ENCODE peak calls at places on chromosomes 7 and 10, in eight cellular contexts. R is IMR-90, X is psoas muscle, V is breast epithelium, Q is choroid plexus epithelial cell, H is left lung, S is lower lobe of right lung, Y is A549. I is an unnamed sample.

GRCh38 chr7:77765906-77766800 is 32.1 kb downstream of the TMEM60 start:
- DNase-seq in Y (no peak), S (no peak), Q (peak), H (no peak), X (no peak), R (peak), V (no peak), I (peak)

GRCh38 chr7:34544621-34545020 is 113.4 kb upstream of the NPSR1 start:
- DNase-seq in X (no peak), H (no peak), V (no peak), Y (no peak), R (no peak), Q (no peak), S (no peak), I (no peak)

GRCh38 chr10:124497196-124497990 is 35.8 kb downstream of the LHPP start:
- DNase-seq in R (no peak), S (no peak), X (peak), Q (no peak), H (no peak), Y (no peak), V (no peak), I (no peak)

GRCh38 chr7:151014950-151015349 is 9.3 kb downstream of the ATG9B start:
- DNase-seq in H (no peak), S (no peak), Q (no peak), R (no peak), V (no peak), Y (no peak), X (no peak), I (no peak)

GRCh38 chr10:9712393-9712792 is 1305.3 kb upstream of the CELF2 start:
- DNase-seq in X (no peak), V (no peak), Q (no peak), Y (no peak), H (no peak), R (no peak), S (no peak), I (no peak)

GRCh38 chr7:20220824-20221547 is 3.8 kb upstream of the MACC1 start:
- DNase-seq in R (peak), S (no peak), Q (peak), H (no peak), X (no peak), Y (no peak), V (no peak), I (peak)

GRCh38 chr10:52450743-52451142 is 136.7 kb downstream of the DKK1 start:
- DNase-seq in R (no peak), X (no peak), Q (no peak), S (no peak), H (no peak), V (no peak), Y (no peak), I (no peak)

GRCh38 chr10:3263082-3263481 is 90.5 kb upstream of the PITRM1 start:
- DNase-seq in H (no peak), Y (no peak), V (no peak), Q (no peak), S (no peak), X (no peak), R (no peak), I (no peak)

GRCh38 chr7:44289341-44290249 is 35.8 kb downstream of the CAMK2B start:
- DNase-seq in R (no peak), H (peak), V (no peak), X (peak), Y (no peak), S (peak), Q (no peak), I (no peak)

GRCh38 chr7:121503039-121503438 is 106.9 kb upstream of the FAM3C start:
- DNase-seq in S (no peak), R (no peak), H (no peak), Y (no peak), V (no peak), X (no peak), Q (no peak), I (no peak)

GRCh38 chr10:13099144-13099665 is 758 bp upstream of the OPTN start:
- DNase-seq in H (peak), Q (peak), V (peak), S (no peak), X (peak), R (peak), Y (peak), I (no peak)

DNA sequence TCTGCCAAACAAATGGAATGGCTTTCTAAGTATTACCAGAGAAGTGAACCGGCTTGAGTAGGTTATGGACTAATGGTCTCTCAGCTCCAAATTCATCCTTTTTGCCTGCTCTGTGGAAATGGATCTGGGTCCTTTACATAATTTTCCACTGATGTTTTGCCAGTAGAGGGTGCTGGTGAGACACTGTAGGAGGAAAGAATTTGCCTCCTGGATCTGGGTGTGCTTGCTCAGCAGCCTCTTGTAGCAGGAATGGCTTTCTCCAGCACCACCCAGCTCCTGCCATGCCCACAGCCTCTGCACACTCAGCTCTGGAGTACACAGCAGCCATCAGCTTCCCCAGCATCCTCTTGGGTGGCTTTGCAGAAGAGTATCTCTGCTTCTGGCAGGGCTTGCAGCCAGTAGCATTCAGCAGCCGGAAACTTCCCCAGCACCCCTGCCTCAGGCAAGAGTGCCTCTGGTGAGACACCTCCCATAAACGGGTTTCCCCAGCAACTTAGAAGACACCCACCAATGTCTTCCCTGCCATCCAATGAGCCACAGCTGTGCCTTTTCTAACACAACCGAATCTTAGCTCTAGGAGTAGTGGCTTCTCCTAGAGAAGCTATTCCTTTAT is 235.0 kb upstream of the PLPP4 start:
- DNase-seq in H (no peak), Q (peak), Y (peak), X (no peak), V (no peak), S (no peak), R (no peak), I (peak)
- TF ChIP-seq CTCF in H (no peak), Q (peak), Y (peak), X (no peak), V (peak), S (peak), R (peak), I (peak)

GRCh38 chr10:118960166-118961090 is 69.1 kb upstream of the NANOS1 start:
- DNase-seq in X (no peak), S (no peak), R (no peak), H (no peak), Y (no peak), Q (no peak), V (peak), I (no peak)
- H3K4me3 ChIP-seq in X (no peak), S (no peak), R (no peak), H (no peak), Y (no peak), Q (no peak), V (no peak), I (no peak)

GRCh38 chr10:62744136-62744535 is 60.4 kb upstream of the ADO start:
- DNase-seq in V (no peak), S (no peak), R (peak), X (no peak), Q (peak), Y (no peak), H (no peak), I (no peak)

GRCh38 chr10:62749104-62749683 is 55.3 kb upstream of the ADO start:
- DNase-seq in R (no peak), H (no peak), V (no peak), Y (no peak), Q (no peak), S (no peak), X (no peak), I (no peak)

GRCh38 chr10:62742447-62743105 is 61.9 kb upstream of the ADO start:
- DNase-seq in S (no peak), Q (no peak), V (no peak), R (peak), X (no peak), H (no peak), Y (no peak), I (no peak)

GRCh38 chr10:62747195-62747594 is 57.3 kb upstream of the ADO start:
- DNase-seq in Y (no peak), X (no peak), Q (no peak), R (peak), S (no peak), V (no peak), H (no peak), I (no peak)

DNA sequence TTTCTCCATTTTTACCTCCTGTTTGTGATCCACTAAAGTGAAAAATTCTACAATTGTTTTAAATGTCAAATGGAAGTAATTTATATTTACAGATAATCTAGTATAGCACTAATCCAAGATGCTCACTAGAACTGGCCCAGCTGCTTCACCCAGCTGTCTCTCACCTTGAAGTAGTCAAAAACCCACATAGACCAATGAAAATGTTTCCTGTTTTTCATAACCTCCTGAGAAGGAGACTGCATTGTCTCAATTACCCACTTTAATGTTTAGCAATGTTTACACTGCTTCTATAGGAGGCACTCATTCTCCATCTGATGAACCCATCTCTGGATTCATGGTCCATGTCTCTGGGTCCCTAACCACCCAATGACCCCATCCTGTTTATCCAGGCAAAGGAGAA is 56.1 kb upstream of the ADO start:
- DNase-seq in H (no peak), V (no peak), X (no peak), Q (no peak), Y (no peak), S (no peak), R (no peak), I (no peak)
- TF ChIP-seq CTCF in H (no peak), V (no peak), X (no peak), Q (no peak), Y (no peak), S (no peak), R (no peak), I (no peak)

DNA sequence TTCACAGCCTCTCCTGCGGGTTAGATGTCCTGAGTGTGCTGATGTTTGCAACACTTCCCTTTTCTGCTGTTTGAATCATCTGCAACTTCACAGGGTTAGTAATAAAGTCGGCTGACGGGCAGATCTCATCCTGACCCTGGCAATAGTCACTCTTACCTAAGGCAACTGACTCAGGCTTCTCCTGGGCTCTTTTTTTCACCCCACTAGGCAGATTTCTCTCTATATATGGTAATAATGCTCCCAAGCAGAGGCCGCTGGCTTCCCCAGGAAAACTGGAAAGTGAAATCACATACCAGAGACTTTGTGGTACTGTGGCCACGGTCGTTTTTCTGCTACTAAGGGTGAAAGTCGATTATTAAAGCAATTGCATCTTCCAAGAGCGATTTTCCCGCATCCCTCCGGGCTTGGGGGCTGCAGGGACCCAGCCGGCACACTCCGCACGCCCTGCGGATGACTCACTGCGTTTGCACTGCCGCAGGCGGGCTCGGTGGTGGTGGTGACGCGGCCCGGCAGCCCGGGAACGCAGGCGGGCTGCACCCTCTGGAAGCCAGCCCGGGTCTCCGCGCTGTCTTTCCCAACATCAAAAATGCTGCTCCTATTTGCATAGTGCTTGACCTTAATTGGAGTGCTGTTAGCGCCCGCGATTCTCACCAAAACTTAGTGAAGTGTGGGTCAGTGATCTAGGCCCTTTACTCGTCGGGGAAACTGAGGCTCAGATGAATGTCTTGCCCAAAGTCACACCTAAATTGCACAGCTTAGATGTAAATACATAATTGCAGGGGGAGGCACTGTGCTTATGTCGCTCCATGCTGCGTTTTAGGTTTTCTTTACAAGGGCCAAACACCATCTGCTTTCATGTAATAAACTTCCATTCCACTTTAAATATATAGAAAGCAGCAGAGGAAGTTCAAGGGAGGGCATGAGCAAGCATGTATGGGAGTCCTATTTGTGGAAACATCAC is 47.6 kb upstream of the ITGB1 start:
- DNase-seq in X (peak), R (peak), V (peak), Q (peak), S (peak), Y (peak), H (peak), I (peak)
- H3K4me3 ChIP-seq in X (peak), R (peak), V (peak), Q (peak), S (peak), Y (peak), H (peak), I (peak)

GRCh38 chr7:141333459-141333858 is 217.8 kb upstream of the AGK start:
- DNase-seq in Y (no peak), X (no peak), Q (no peak), V (no peak), H (no peak), S (no peak), R (no peak), I (no peak)
- TF ChIP-seq CTCF in Y (no peak), X (no peak), Q (no peak), V (no peak), H (no peak), S (no peak), R (no peak), I (no peak)

DNA sequence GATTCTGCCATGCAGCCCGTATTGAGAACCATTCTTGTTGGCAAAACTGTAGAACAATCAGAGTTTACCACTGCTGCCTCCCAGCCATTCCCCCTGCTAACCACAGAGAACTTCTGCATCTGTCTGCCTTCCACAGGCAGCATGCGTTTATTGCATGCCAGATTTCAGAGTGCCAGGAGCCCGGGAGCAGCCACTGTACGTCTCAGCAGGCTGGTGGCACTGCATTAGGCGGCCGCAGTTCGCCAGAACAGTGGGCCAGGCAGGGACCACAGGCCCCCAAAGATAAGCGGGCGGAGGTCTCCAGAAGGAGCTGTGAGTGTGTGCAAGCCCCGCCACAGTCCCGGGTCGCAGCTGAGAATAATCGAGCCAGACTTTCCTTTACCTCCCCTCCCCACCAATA is 31.8 kb downstream of the ZNF467 start:
- DNase-seq in Q (no peak), Y (peak), S (peak), X (no peak), R (no peak), H (no peak), V (no peak), I (peak)
- H3K4me3 ChIP-seq in Q (no peak), Y (peak), S (peak), X (peak), R (no peak), H (peak), V (peak), I (peak)